ENCODE peak calls at places on chromosomes 11 and 22, in six cellular contexts. One of them, this sample, is unnamed. For H3K9me3, the result is how much of the 10 kb centered on the place peaks cover.

GRCh38 chr11:8838248-8838647 is 72.7 kb upstream of the AKIP1 start:
- DNase-seq in upper lobe of left lung: no peak
- DNase-seq in body of pancreas: no peak
- DNase-seq in K562: no peak
- DNase-seq in HCT116: no peak
- DNase-seq in IMR-90: peak
- DNase-seq in this sample: no peak

GRCh38 chr11:116281173-116282160 is 491.3 kb downstream of the BUD13 start:
- DNase-seq in body of pancreas: no peak
- DNase-seq in K562: no peak
- DNase-seq in IMR-90: no peak
- DNase-seq in upper lobe of left lung: no peak
- DNase-seq in HCT116: no peak
- DNase-seq in this sample: no peak

GRCh38 chr11:78654866-78655265 is 80.2 kb upstream of the NARS2 start:
- DNase-seq in upper lobe of left lung: no peak
- DNase-seq in HCT116: no peak
- DNase-seq in body of pancreas: no peak
- DNase-seq in IMR-90: no peak
- DNase-seq in K562: no peak
- DNase-seq in this sample: no peak

GRCh38 chr11:1270476-1270875 is 39.0 kb downstream of the TOLLIP start:
- DNase-seq in body of pancreas: no peak
- DNase-seq in K562: no peak
- DNase-seq in IMR-90: no peak
- DNase-seq in HCT116: no peak
- DNase-seq in upper lobe of left lung: no peak
- DNase-seq in this sample: no peak

GRCh38 chr11:36157151-36157519 is 132.1 kb downstream of the COMMD9 start:
- DNase-seq in K562: no peak
- DNase-seq in body of pancreas: no peak
- DNase-seq in upper lobe of left lung: no peak
- DNase-seq in IMR-90: no peak
- DNase-seq in HCT116: no peak
- DNase-seq in this sample: no peak

GRCh38 chr11:25876456-25876965 is 455.4 kb upstream of the ANO3 start:
- DNase-seq in K562: no peak
- DNase-seq in HCT116: no peak
- DNase-seq in upper lobe of left lung: no peak
- DNase-seq in IMR-90: no peak
- DNase-seq in body of pancreas: no peak
- DNase-seq in this sample: no peak

GRCh38 chr11:65776710-65777141 is 4.0 kb downstream of the AP5B1 start:
- DNase-seq in upper lobe of left lung: no peak
- DNase-seq in K562: no peak
- DNase-seq in IMR-90: no peak
- DNase-seq in body of pancreas: peak
- DNase-seq in HCT116: no peak
- DNase-seq in this sample: no peak

GRCh38 chr11:130512662-130513061 is 64.2 kb downstream of the ADAMTS15 start:
- DNase-seq in body of pancreas: no peak
- DNase-seq in HCT116: no peak
- DNase-seq in K562: no peak
- DNase-seq in IMR-90: no peak
- DNase-seq in upper lobe of left lung: no peak
- DNase-seq in this sample: no peak

DNA sequence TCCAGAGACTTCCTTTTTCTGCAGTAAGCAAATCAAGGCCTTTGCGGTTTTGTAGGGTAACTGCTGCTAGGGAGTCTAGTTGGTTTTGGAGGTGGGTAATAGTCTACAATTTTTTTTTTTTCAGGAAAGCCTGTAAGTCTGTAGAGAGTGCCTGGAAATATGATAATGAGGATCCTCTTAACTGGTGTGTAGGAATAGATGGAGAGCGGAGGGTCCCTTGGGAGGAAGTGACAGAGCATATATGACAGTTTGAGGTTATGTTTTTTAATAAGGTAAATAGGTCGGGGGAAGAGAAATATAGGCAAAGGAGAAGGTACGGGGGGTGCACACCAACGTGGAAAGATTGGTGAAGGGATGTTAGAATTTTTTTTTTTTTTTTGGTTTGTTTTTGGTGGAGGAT is 25.9 kb downstream of the ZNF195 start:
- DNase-seq in IMR-90: no peak
- DNase-seq in body of pancreas: no peak
- DNase-seq in HCT116: no peak
- DNase-seq in upper lobe of left lung: no peak
- DNase-seq in K562: no peak
- DNase-seq in this sample: no peak
- H3K9me3 ChIP-seq in IMR-90: half or more
- H3K9me3 ChIP-seq in body of pancreas: under half
- H3K9me3 ChIP-seq in HCT116: under half
- H3K9me3 ChIP-seq in upper lobe of left lung: under half
- H3K9me3 ChIP-seq in K562: under half
- H3K9me3 ChIP-seq in this sample: under half

GRCh38 chr11:125904678-125905077 is 370 bp downstream of the DDX25 start:
- DNase-seq in body of pancreas: no peak
- DNase-seq in IMR-90: no peak
- DNase-seq in upper lobe of left lung: no peak
- DNase-seq in HCT116: no peak
- DNase-seq in K562: no peak
- DNase-seq in this sample: no peak

GRCh38 chr11:125903753-125904659 is at the start of gene DDX25:
- DNase-seq in upper lobe of left lung: no peak
- DNase-seq in IMR-90: no peak
- DNase-seq in HCT116: no peak
- DNase-seq in K562: no peak
- DNase-seq in body of pancreas: no peak
- DNase-seq in this sample: no peak

GRCh38 chr11:125902927-125903752 is at the start of gene PUS3:
- DNase-seq in body of pancreas: peak
- DNase-seq in upper lobe of left lung: peak
- DNase-seq in HCT116: peak
- DNase-seq in IMR-90: peak
- DNase-seq in K562: peak
- DNase-seq in this sample: peak

GRCh38 chr11:125902315-125902926 is 585 bp downstream of the PUS3 start:
- DNase-seq in upper lobe of left lung: no peak
- DNase-seq in K562: peak
- DNase-seq in HCT116: no peak
- DNase-seq in body of pancreas: no peak
- DNase-seq in IMR-90: no peak
- DNase-seq in this sample: no peak

DNA sequence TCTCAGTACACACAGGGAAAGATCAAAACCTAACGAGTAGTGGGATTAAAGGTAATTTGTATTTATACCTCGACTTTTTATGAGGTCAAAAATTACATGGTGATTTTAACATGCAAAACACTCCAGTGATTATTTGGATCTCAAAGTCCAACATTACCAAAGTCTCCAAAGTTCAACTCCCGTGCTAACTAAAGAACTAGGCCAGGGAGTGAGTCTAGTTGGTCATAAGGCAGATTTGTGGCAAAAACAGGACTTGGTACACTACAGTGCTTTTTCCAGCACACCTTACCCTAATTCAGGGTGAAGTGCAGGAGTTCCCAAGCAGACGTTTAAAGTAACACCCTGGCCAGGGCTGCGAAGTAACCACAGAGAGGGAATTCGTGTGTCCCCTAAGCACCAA is 1.1 kb downstream of the PUS3 start:
- DNase-seq in IMR-90: no peak
- DNase-seq in K562: no peak
- DNase-seq in body of pancreas: no peak
- DNase-seq in upper lobe of left lung: no peak
- DNase-seq in HCT116: no peak
- DNase-seq in this sample: no peak
- TF ChIP-seq POLR2A in IMR-90: no peak
- TF ChIP-seq POLR2A in K562: no peak
- TF ChIP-seq POLR2A in body of pancreas: no peak
- TF ChIP-seq POLR2A in upper lobe of left lung: no peak
- TF ChIP-seq POLR2A in HCT116: no peak
- TF ChIP-seq POLR2A in this sample: no peak

DNA sequence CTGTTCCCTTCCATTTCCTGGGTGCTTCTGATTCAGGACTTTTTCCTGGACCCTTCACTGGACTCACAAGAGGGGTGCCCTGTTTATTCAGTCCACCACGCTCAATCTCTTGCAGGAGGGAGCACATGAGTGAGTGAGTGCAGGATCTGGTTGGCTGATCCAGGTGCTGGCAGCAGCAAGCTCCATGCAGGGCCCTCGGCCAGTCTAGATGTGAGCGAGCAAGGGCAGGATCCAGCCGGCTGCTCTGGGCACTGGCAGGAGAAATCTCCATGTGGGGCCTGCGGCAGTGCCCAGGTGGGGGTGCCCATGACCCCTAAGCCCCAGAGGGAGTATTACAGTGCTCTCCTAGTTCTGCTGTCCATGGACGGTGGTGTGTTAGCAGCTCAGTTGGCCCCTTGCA is 11.5 kb upstream of the FOLR3 start:
- DNase-seq in IMR-90: no peak
- DNase-seq in K562: no peak
- DNase-seq in body of pancreas: no peak
- DNase-seq in HCT116: no peak
- DNase-seq in upper lobe of left lung: no peak
- DNase-seq in this sample: no peak
- H3K9me3 ChIP-seq in IMR-90: under half
- H3K9me3 ChIP-seq in K562: under half
- H3K9me3 ChIP-seq in body of pancreas: under half
- H3K9me3 ChIP-seq in HCT116: under half
- H3K9me3 ChIP-seq in upper lobe of left lung: under half
- H3K9me3 ChIP-seq in this sample: under half

DNA sequence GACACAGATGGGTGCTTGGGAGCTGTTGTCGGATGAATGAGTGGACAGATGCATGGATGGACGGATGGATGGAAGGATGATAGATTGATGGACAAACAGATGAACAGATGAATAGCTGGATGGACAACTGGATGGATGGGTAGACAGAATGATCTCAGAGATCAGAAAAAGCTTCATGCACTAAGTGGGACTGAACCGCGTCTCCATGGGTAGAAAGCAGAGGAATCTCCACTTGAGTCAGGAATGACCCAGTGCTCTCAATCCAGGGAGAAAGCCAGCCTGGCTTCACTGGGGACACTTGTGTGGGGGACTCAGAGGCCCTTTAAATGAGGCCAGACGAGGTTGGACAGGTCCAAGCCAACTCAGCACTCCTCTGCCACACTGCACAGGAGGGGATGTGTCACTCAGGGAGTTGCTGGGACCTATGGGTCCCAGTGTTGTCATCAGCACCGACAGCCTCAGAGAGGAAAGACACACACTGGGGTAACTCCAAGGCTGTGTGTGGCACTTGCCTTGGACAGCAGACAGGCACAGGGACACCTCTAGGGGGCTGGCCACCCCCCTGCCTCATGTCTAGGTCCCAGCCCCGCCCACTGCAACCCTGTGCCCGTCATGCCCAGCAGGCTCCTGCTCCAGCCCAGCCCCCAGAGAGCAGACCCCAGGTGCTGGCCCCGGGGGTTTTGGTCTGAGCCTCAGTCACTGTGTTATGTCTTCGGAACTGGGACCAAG is 5.6 kb downstream of the IGLL5 start:
- DNase-seq in HCT116: no peak
- DNase-seq in body of pancreas: no peak
- DNase-seq in upper lobe of left lung: peak
- DNase-seq in IMR-90: no peak
- DNase-seq in K562: peak
- DNase-seq in this sample: no peak
- TF ChIP-seq POLR2A in HCT116: no peak
- TF ChIP-seq POLR2A in body of pancreas: no peak
- TF ChIP-seq POLR2A in upper lobe of left lung: no peak
- TF ChIP-seq POLR2A in IMR-90: no peak
- TF ChIP-seq POLR2A in K562: no peak
- TF ChIP-seq POLR2A in this sample: no peak

GRCh38 chr22:49325531-49326395 is 501.9 kb downstream of the BRD1 start:
- DNase-seq in body of pancreas: no peak
- DNase-seq in IMR-90: no peak
- DNase-seq in HCT116: no peak
- DNase-seq in upper lobe of left lung: no peak
- DNase-seq in K562: no peak
- DNase-seq in this sample: no peak
- H3K9me3 ChIP-seq in body of pancreas: under half
- H3K9me3 ChIP-seq in IMR-90: half or more
- H3K9me3 ChIP-seq in HCT116: under half
- H3K9me3 ChIP-seq in upper lobe of left lung: under half
- H3K9me3 ChIP-seq in K562: under half
- H3K9me3 ChIP-seq in this sample: under half

GRCh38 chr22:39234157-39234793 is 10.5 kb downstream of the PDGFB start:
- DNase-seq in body of pancreas: no peak
- DNase-seq in upper lobe of left lung: peak
- DNase-seq in IMR-90: no peak
- DNase-seq in K562: no peak
- DNase-seq in HCT116: no peak
- DNase-seq in this sample: no peak

GRCh38 chr22:39232246-39232645 is 12.5 kb downstream of the PDGFB start:
- DNase-seq in HCT116: no peak
- DNase-seq in K562: no peak
- DNase-seq in IMR-90: no peak
- DNase-seq in upper lobe of left lung: no peak
- DNase-seq in body of pancreas: no peak
- DNase-seq in this sample: no peak

GRCh38 chr22:39233736-39234120 is 11.1 kb downstream of the PDGFB start:
- DNase-seq in K562: no peak
- DNase-seq in upper lobe of left lung: no peak
- DNase-seq in HCT116: no peak
- DNase-seq in IMR-90: no peak
- DNase-seq in body of pancreas: no peak
- DNase-seq in this sample: no peak

GRCh38 chr22:39231197-39231950 is 13.4 kb downstream of the PDGFB start:
- DNase-seq in K562: no peak
- DNase-seq in HCT116: no peak
- DNase-seq in upper lobe of left lung: no peak
- DNase-seq in IMR-90: no peak
- DNase-seq in body of pancreas: no peak
- DNase-seq in this sample: no peak

GRCh38 chr22:39232806-39233735 is 11.7 kb downstream of the PDGFB start:
- DNase-seq in IMR-90: no peak
- DNase-seq in upper lobe of left lung: no peak
- DNase-seq in HCT116: no peak
- DNase-seq in K562: no peak
- DNase-seq in body of pancreas: no peak
- DNase-seq in this sample: no peak
- TF ChIP-seq POLR2A in IMR-90: no peak
- TF ChIP-seq POLR2A in upper lobe of left lung: no peak
- TF ChIP-seq POLR2A in HCT116: no peak
- TF ChIP-seq POLR2A in K562: no peak
- TF ChIP-seq POLR2A in body of pancreas: no peak
- TF ChIP-seq POLR2A in this sample: no peak

DNA sequence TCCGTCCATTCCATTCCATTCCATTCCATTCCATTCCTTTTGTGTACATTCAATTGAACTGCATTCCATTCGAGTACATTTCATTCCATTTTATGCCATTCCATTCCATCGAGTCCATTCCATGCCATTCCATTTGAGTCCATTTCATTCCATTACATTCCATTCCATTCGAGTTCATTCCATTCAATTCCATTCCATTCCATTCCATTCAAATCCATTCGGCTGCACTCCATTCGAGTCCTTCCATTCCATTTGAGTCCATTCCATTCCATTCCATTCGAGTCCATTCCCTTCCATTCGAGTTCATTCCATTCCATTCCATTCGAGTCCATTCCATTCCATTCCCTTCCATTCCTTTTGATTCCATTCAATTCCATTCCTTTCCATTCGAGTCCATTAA is 4800.6 kb upstream of the OR11H1 start:
- DNase-seq in K562: no peak
- DNase-seq in upper lobe of left lung: no peak
- DNase-seq in HCT116: no peak
- DNase-seq in body of pancreas: no peak
- DNase-seq in IMR-90: no peak
- DNase-seq in this sample: no peak
- H3K9me3 ChIP-seq in K562: under half
- H3K9me3 ChIP-seq in upper lobe of left lung: under half
- H3K9me3 ChIP-seq in HCT116: half or more
- H3K9me3 ChIP-seq in body of pancreas: under half
- H3K9me3 ChIP-seq in IMR-90: under half
- H3K9me3 ChIP-seq in this sample: half or more

GRCh38 chr11:107054391-107054790 is 36.1 kb upstream of the GUCY1A2 start:
- DNase-seq in upper lobe of left lung: no peak
- DNase-seq in IMR-90: no peak
- DNase-seq in K562: no peak
- DNase-seq in HCT116: no peak
- DNase-seq in body of pancreas: no peak
- DNase-seq in this sample: no peak
- TF ChIP-seq POLR2A in upper lobe of left lung: no peak
- TF ChIP-seq POLR2A in IMR-90: no peak
- TF ChIP-seq POLR2A in K562: no peak
- TF ChIP-seq POLR2A in HCT116: no peak
- TF ChIP-seq POLR2A in body of pancreas: no peak
- TF ChIP-seq POLR2A in this sample: no peak